ENCODE peak calls at places on chromosomes 7 and 10, in seven cellular contexts. One of them, this sample, is unnamed.

GRCh38 chr7:99631311-99632109 is 14.8 kb downstream of the ZSCAN25 start:
- DNase-seq in trophoblast cell: peak; percentile 40
- DNase-seq in H9: peak; percentile 47
- DNase-seq in neuronal stem cell: no peak
- DNase-seq in H1: peak; percentile 41
- DNase-seq in IMR-90: peak; percentile 13
- DNase-seq in mesenchymal stem cell: no peak
- DNase-seq in this sample: peak; percentile 43

GRCh38 chr7:513521-514166 is 6.0 kb downstream of the PDGFA start:
- DNase-seq in H1: no peak
- DNase-seq in trophoblast cell: no peak
- DNase-seq in mesenchymal stem cell: peak; percentile 28
- DNase-seq in IMR-90: peak; percentile 54
- DNase-seq in neuronal stem cell: no peak
- DNase-seq in H9: no peak
- DNase-seq in this sample: no peak

GRCh38 chr10:93334901-93335312 is 147.2 kb downstream of the MYOF start:
- DNase-seq in H1: no peak
- DNase-seq in H9: no peak
- DNase-seq in neuronal stem cell: no peak
- DNase-seq in IMR-90: peak; percentile 41
- DNase-seq in mesenchymal stem cell: peak; percentile 32
- DNase-seq in trophoblast cell: peak; percentile 97
- DNase-seq in this sample: peak; percentile 70

GRCh38 chr10:73875139-73875475 is 752 bp upstream of the CAMK2G start:
- DNase-seq in H1: no peak
- DNase-seq in neuronal stem cell: no peak
- DNase-seq in IMR-90: no peak
- DNase-seq in mesenchymal stem cell: no peak
- DNase-seq in H9: no peak
- DNase-seq in trophoblast cell: peak; percentile 50
- DNase-seq in this sample: no peak

GRCh38 chr7:110001254-110001938 is 1089.5 kb upstream of the LRRN3 start:
- DNase-seq in trophoblast cell: no peak
- DNase-seq in IMR-90: no peak
- DNase-seq in H1: no peak
- DNase-seq in mesenchymal stem cell: no peak
- DNase-seq in H9: no peak
- DNase-seq in neuronal stem cell: no peak
- DNase-seq in this sample: no peak

GRCh38 chr10:123743441-123744225 is 77.5 kb downstream of the GPR26 start:
- DNase-seq in mesenchymal stem cell: no peak
- DNase-seq in IMR-90: no peak
- DNase-seq in trophoblast cell: peak; percentile 98
- DNase-seq in H9: no peak
- DNase-seq in neuronal stem cell: no peak
- DNase-seq in H1: no peak
- DNase-seq in this sample: peak; percentile 50

GRCh38 chr10:70780370-70780760 is 4.8 kb downstream of the TBATA start:
- DNase-seq in trophoblast cell: no peak
- DNase-seq in H1: no peak
- DNase-seq in IMR-90: no peak
- DNase-seq in neuronal stem cell: no peak
- DNase-seq in H9: no peak
- DNase-seq in mesenchymal stem cell: no peak
- DNase-seq in this sample: no peak

GRCh38 chr7:111438369-111439289 is 123.7 kb downstream of the IMMP2L start:
- DNase-seq in neuronal stem cell: no peak
- DNase-seq in H1: no peak
- DNase-seq in trophoblast cell: peak; percentile 56
- DNase-seq in mesenchymal stem cell: peak; percentile 80
- DNase-seq in H9: no peak
- DNase-seq in IMR-90: peak; percentile 84
- DNase-seq in this sample: peak; percentile 1

GRCh38 chr7:30450123-30450982 is 28.2 kb downstream of the NOD1 start:
- DNase-seq in mesenchymal stem cell: no peak
- DNase-seq in H9: no peak
- DNase-seq in IMR-90: no peak
- DNase-seq in trophoblast cell: no peak
- DNase-seq in neuronal stem cell: no peak
- DNase-seq in H1: no peak
- DNase-seq in this sample: no peak

GRCh38 chr10:4596951-4597350 is 229.1 kb upstream of the AKR1E2 start:
- DNase-seq in IMR-90: peak; percentile 49
- DNase-seq in H9: no peak
- DNase-seq in H1: no peak
- DNase-seq in trophoblast cell: no peak
- DNase-seq in neuronal stem cell: no peak
- DNase-seq in mesenchymal stem cell: no peak
- DNase-seq in this sample: no peak

GRCh38 chr7:82404094-82404493 is 39.5 kb downstream of the CACNA2D1 start:
- DNase-seq in neuronal stem cell: no peak
- DNase-seq in H1: no peak
- DNase-seq in trophoblast cell: no peak
- DNase-seq in H9: no peak
- DNase-seq in IMR-90: no peak
- DNase-seq in mesenchymal stem cell: no peak
- DNase-seq in this sample: no peak

GRCh38 chr7:83015921-83016320 is 146.8 kb downstream of the PCLO start:
- DNase-seq in trophoblast cell: no peak
- DNase-seq in mesenchymal stem cell: no peak
- DNase-seq in neuronal stem cell: no peak
- DNase-seq in H9: no peak
- DNase-seq in H1: no peak
- DNase-seq in IMR-90: no peak
- DNase-seq in this sample: no peak

GRCh38 chr7:129855234-129855673 is 97.5 kb downstream of the UBE2H start:
- DNase-seq in H1: no peak
- DNase-seq in H9: no peak
- DNase-seq in mesenchymal stem cell: no peak
- DNase-seq in IMR-90: peak; percentile 98
- DNase-seq in neuronal stem cell: no peak
- DNase-seq in trophoblast cell: no peak
- DNase-seq in this sample: no peak

DNA sequence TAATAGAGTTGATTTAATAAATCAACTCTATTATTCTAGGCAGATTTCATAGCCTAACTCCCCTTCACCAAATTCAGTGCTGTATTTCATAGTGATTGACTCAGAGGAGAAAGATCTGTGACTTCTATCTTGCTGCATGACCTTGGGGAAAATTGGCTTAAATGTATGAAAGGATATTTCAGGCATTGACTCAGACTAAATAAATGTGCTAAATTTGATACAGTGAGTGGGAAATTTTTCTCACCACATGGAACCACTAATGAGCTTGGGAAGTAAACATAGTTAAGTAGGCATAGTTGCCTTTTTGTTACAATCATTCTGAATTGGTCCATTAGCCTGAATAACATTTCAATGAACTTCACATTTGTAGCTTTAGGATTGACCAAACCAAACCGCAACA is 89.0 kb upstream of the PRPS1L1 start:
- DNase-seq in trophoblast cell: no peak
- DNase-seq in H9: no peak
- DNase-seq in mesenchymal stem cell: peak; percentile 15
- DNase-seq in neuronal stem cell: no peak
- DNase-seq in H1: no peak
- DNase-seq in IMR-90: no peak
- DNase-seq in this sample: no peak
- H2BK120ac ChIP-seq in trophoblast cell: no peak overlapping the region
- H2BK120ac ChIP-seq in H9: no peak overlapping the region
- H2BK120ac ChIP-seq in mesenchymal stem cell: no peak overlapping the region
- H2BK120ac ChIP-seq in neuronal stem cell: no peak overlapping the region
- H2BK120ac ChIP-seq in H1: no peak overlapping the region
- H2BK120ac ChIP-seq in IMR-90: no peak overlapping the region
- H2BK120ac ChIP-seq in this sample: no peak overlapping the region

DNA sequence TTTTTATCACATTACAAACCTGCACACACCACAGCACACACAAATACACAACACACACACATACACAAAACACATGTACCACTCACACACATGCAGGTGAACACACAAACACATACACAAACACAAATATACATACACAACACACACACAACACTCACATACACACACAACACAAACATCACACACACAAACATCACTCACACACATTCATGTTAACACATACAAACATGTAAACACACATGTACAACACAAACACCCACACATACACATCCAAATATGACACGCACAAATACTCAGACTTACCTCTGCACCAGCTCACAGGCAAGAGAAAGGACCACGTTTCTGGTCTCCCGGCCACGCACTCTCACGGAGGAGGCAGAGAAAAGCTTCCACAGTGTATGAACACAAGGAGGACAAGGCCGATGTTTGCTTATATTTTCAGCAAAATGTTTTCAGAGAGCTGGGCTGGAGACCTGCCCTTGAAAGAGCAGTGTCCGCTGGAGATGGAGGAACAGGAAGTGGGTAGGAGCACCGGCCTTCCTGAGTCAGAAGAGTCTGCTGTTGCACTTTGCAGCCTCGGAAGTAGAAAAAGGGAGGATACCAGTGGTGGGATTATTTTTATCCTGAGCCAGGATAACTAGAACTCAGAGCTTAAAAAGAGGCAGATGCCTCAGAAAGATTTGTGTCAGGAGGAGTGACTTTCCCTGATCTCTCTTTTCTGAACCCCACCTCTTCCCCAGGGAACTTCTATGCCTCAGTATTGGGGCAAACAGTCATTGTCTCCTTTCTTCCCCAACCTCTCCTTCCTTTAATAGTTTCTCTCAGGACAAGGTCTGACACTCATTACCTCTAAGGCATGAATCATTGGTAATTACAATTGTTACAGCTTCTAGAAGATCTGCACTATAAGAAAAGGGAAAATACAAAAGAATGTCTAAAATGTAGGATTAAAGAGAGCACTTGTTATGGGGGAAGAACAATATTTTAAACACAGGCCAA is at the start of gene GIMAP6:
- DNase-seq in H1: no peak
- DNase-seq in H9: no peak
- DNase-seq in trophoblast cell: no peak
- DNase-seq in mesenchymal stem cell: no peak
- DNase-seq in neuronal stem cell: no peak
- DNase-seq in IMR-90: no peak
- DNase-seq in this sample: no peak
- H3K18ac ChIP-seq in H1: no peak within 1 kb of the TSS
- H3K18ac ChIP-seq in H9: no peak within 1 kb of the TSS
- H3K18ac ChIP-seq in trophoblast cell: no peak within 1 kb of the TSS
- H3K18ac ChIP-seq in mesenchymal stem cell: no peak within 1 kb of the TSS
- H3K18ac ChIP-seq in neuronal stem cell: no peak within 1 kb of the TSS
- H3K18ac ChIP-seq in IMR-90: no peak within 1 kb of the TSS
- H3K18ac ChIP-seq in this sample: no peak within 1 kb of the TSS

GRCh38 chr10:23341004-23341403 is 3.6 kb downstream of the C10orf67 start:
- DNase-seq in neuronal stem cell: no peak
- DNase-seq in H9: no peak
- DNase-seq in mesenchymal stem cell: peak; percentile 45
- DNase-seq in IMR-90: peak; percentile 30
- DNase-seq in H1: no peak
- DNase-seq in trophoblast cell: no peak
- DNase-seq in this sample: no peak

GRCh38 chr10:23342213-23342884 is 2.2 kb downstream of the C10orf67 start:
- DNase-seq in neuronal stem cell: no peak
- DNase-seq in trophoblast cell: peak; percentile 48
- DNase-seq in IMR-90: no peak
- DNase-seq in H9: no peak
- DNase-seq in H1: no peak
- DNase-seq in mesenchymal stem cell: no peak
- DNase-seq in this sample: no peak

GRCh38 chr10:23343591-23344225 is 889 bp downstream of the C10orf67 start:
- DNase-seq in H1: peak; percentile 9
- DNase-seq in H9: peak; percentile 77
- DNase-seq in IMR-90: peak; percentile 30
- DNase-seq in mesenchymal stem cell: peak; percentile 30
- DNase-seq in trophoblast cell: peak; percentile 52
- DNase-seq in neuronal stem cell: peak; percentile 68
- DNase-seq in this sample: peak; percentile 77

GRCh38 chr10:23345861-23346260 is 1.3 kb upstream of the C10orf67 start:
- DNase-seq in H1: no peak
- DNase-seq in mesenchymal stem cell: peak; percentile 89
- DNase-seq in neuronal stem cell: no peak
- DNase-seq in trophoblast cell: peak; percentile 85
- DNase-seq in IMR-90: peak; percentile 94
- DNase-seq in H9: no peak
- DNase-seq in this sample: no peak

DNA sequence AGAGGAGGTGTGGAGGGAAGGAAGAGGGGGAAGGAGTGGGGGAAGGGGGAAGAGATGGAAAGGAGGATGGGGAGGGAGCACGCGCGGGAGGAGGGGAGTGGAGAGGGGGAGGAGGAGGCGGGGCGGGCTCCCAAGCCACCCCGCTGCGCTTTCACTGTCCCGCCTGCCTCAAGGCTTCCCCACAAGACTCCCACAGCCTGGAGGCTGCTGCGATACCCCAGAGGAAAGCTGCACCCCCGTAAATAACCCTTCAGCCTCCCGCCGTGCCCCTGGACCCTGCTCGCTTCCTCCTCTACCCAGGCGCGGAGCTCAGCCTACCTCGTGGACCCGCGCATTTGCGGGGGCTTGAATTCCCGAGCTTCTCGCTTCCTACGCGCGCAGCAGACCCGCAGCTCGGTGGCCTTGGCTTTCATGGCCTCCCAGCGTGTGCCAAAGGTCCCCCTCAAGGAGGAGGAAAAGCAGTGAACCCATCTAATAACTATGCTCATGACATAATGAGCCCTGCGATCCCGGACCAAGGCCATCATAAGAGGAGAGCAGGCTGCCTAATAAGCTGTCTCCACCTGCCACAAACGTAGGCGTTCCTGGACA is at the start of gene C10orf67:
- DNase-seq in H1: peak; percentile 17
- DNase-seq in neuronal stem cell: peak; percentile 32
- DNase-seq in H9: peak; percentile 62
- DNase-seq in trophoblast cell: peak; percentile 77
- DNase-seq in mesenchymal stem cell: peak; percentile 49
- DNase-seq in IMR-90: peak; percentile 39
- DNase-seq in this sample: peak; percentile 75
- H2BK120ac ChIP-seq in H1: no peak within 1 kb of the TSS
- H2BK120ac ChIP-seq in neuronal stem cell: peak within 1 kb of the TSS; percentile 54
- H2BK120ac ChIP-seq in H9: no peak within 1 kb of the TSS
- H2BK120ac ChIP-seq in trophoblast cell: no peak within 1 kb of the TSS
- H2BK120ac ChIP-seq in mesenchymal stem cell: peak within 1 kb of the TSS; percentile 73
- H2BK120ac ChIP-seq in IMR-90: peak within 1 kb of the TSS; percentile 72
- H2BK120ac ChIP-seq in this sample: no peak within 1 kb of the TSS

GRCh38 chr10:32459072-32459703 is 13.2 kb downstream of the CCDC7 start:
- DNase-seq in H9: no peak
- DNase-seq in IMR-90: no peak
- DNase-seq in neuronal stem cell: no peak
- DNase-seq in mesenchymal stem cell: no peak
- DNase-seq in H1: no peak
- DNase-seq in trophoblast cell: no peak
- DNase-seq in this sample: no peak

GRCh38 chr10:32461203-32461602 is 15.3 kb downstream of the CCDC7 start:
- DNase-seq in IMR-90: no peak
- DNase-seq in neuronal stem cell: no peak
- DNase-seq in mesenchymal stem cell: no peak
- DNase-seq in trophoblast cell: no peak
- DNase-seq in H1: no peak
- DNase-seq in H9: no peak
- DNase-seq in this sample: no peak
- H3K18ac ChIP-seq in IMR-90: no peak overlapping the region
- H3K18ac ChIP-seq in neuronal stem cell: no peak overlapping the region
- H3K18ac ChIP-seq in mesenchymal stem cell: no peak overlapping the region
- H3K18ac ChIP-seq in trophoblast cell: no peak overlapping the region
- H3K18ac ChIP-seq in H1: no peak overlapping the region
- H3K18ac ChIP-seq in H9: no peak overlapping the region
- H3K18ac ChIP-seq in this sample: no peak overlapping the region

GRCh38 chr10:61316866-61317265 is 136.3 kb downstream of the TMEM26 start:
- DNase-seq in mesenchymal stem cell: no peak
- DNase-seq in IMR-90: no peak
- DNase-seq in H9: no peak
- DNase-seq in H1: no peak
- DNase-seq in neuronal stem cell: no peak
- DNase-seq in trophoblast cell: no peak
- DNase-seq in this sample: no peak
- H2BK120ac ChIP-seq in mesenchymal stem cell: no peak overlapping the region
- H2BK120ac ChIP-seq in IMR-90: no peak overlapping the region
- H2BK120ac ChIP-seq in H9: no peak overlapping the region
- H2BK120ac ChIP-seq in H1: no peak overlapping the region
- H2BK120ac ChIP-seq in neuronal stem cell: no peak overlapping the region
- H2BK120ac ChIP-seq in trophoblast cell: no peak overlapping the region
- H2BK120ac ChIP-seq in this sample: no peak overlapping the region

This sample was measured in mesendoderm.